ENCODE peak calls at places on chromosomes 1 and 21, in four cellular contexts. P is endothelial cell of umbilical vein, G is neural progenitor cell, B is PC-3. J is an unnamed sample. For H3K9me3, the result is how much of the 10 kb centered on the place peaks cover.

GRCh38 chr1:199698222-199698621 is 329.3 kb upstream of the NR5A2 start:
- DNase-seq in P (no peak), B (no peak), G (no peak), J (no peak)

GRCh38 chr1:159079518-159079917 is 3.0 kb upstream of the AIM2 start:
- DNase-seq in B (no peak), P (no peak), G (no peak), J (peak)

GRCh38 chr1:228030451-228031201 is 23.8 kb downstream of the WNT3A start:
- DNase-seq in G (no peak), P (no peak), B (no peak), J (no peak)

GRCh38 chr1:231052777-231053176 is 12.7 kb upstream of the FAM89A start:
- DNase-seq in G (no peak), P (no peak), B (no peak), J (no peak)

GRCh38 chr1:202658766-202659165 is 51.5 kb downstream of the SYT2 start:
- DNase-seq in B (no peak), P (no peak), G (no peak), J (no peak)

GRCh38 chr1:160296036-160296435 is 11.1 kb upstream of the PEX19 start:
- DNase-seq in G (no peak), P (no peak), B (no peak), J (no peak)

GRCh38 chr1:34372891-34373290 is 196.2 kb downstream of the C1orf94 start:
- DNase-seq in P (no peak), B (no peak), G (no peak), J (no peak)

GRCh38 chr1:15895233-15895632 is 47.7 kb downstream of the SPEN start:
- DNase-seq in G (no peak), B (no peak), P (no peak), J (no peak)

GRCh38 chr1:211420845-211421454 is 71.0 kb downstream of the RD3 start:
- DNase-seq in P (no peak), G (no peak), B (no peak), J (no peak)

GRCh38 chr1:228454238-228454637 is 32.9 kb upstream of the RNF187 start:
- DNase-seq in G (no peak), P (no peak), B (no peak), J (no peak)

GRCh38 chr1:12316331-12316730 is 86.5 kb downstream of the VPS13D start:
- DNase-seq in G (no peak), B (no peak), P (no peak), J (no peak)

GRCh38 chr1:159941139-159941866 is 4.1 kb downstream of the IGSF9 start:
- DNase-seq in G (peak), B (no peak), P (no peak), J (no peak)

GRCh38 chr1:31529999-31530705 is 46.2 kb upstream of the TINAGL1 start:
- DNase-seq in B (no peak), P (no peak), G (no peak), J (peak)

GRCh38 chr21:31107871-31108270 is 69.6 kb upstream of the KRTAP19-8 start:
- DNase-seq in P (no peak), G (no peak), B (no peak), J (no peak)

GRCh38 chr1:40760984-40761383 is 22.6 kb upstream of the KCNQ4 start:
- DNase-seq in P (no peak), G (no peak), B (no peak), J (no peak)

GRCh38 chr1:21818661-21819060 is 6.6 kb downstream of the LDLRAD2 start:
- DNase-seq in B (peak), P (no peak), G (peak), J (no peak)

GRCh38 chr1:180248731-180249681 is 18.9 kb downstream of the LHX4 start:
- DNase-seq in B (no peak), G (peak), P (no peak), J (no peak)

GRCh38 chr1:22217811-22218460 is 75.0 kb upstream of the WNT4 start:
- DNase-seq in G (no peak), B (no peak), P (no peak), J (no peak)

GRCh38 chr1:151443846-151444790 is 15.2 kb downstream of the POGZ start:
- DNase-seq in B (peak), G (peak), P (peak), J (peak)

GRCh38 chr1:154403300-154403943 is 1.7 kb upstream of the IL6R start:
- DNase-seq in B (no peak), P (no peak), G (no peak), J (no peak)

GRCh38 chr1:81681570-81681969 is 119.2 kb upstream of the ADGRL2 start:
- DNase-seq in G (no peak), B (peak), P (peak), J (peak)

GRCh38 chr1:46718340-46718726 is 581 bp downstream of the EFCAB14 start:
- DNase-seq in B (no peak), G (no peak), P (no peak), J (no peak)

GRCh38 chr1:66571789-66572188 is 37.8 kb downstream of the SGIP1 start:
- DNase-seq in G (no peak), B (peak), P (no peak), J (peak)

GRCh38 chr21:26515257-26515656 is 57.8 kb downstream of the CYYR1 start:
- DNase-seq in P (no peak), G (no peak), B (no peak), J (no peak)

GRCh38 chr1:113830039-113830438 is 17.8 kb upstream of the RSBN1 start:
- DNase-seq in G (no peak), P (no peak), B (peak), J (peak)

GRCh38 chr1:91712393-91712792 is 173.6 kb downstream of the TGFBR3 start:
- DNase-seq in B (no peak), P (no peak), G (no peak), J (no peak)

GRCh38 chr1:19646366-19646765 is 2.3 kb downstream of the NBL1 start:
- DNase-seq in P (no peak), B (peak), G (no peak), J (peak)

GRCh38 chr21:46098303-46099141 is 610 bp downstream of the COL6A2 start:
- DNase-seq in B (no peak), P (no peak), G (peak), J (no peak)

GRCh38 chr1:56034847-56035483 is 544.4 kb downstream of the PLPP3 start:
- DNase-seq in G (no peak), B (no peak), P (peak), J (no peak)

GRCh38 chr1:27402349-27402754 is 9.9 kb downstream of the GPR3 start:
- DNase-seq in G (peak), B (peak), P (peak), J (peak)

GRCh38 chr1:156896490-156897033 is 3.0 kb downstream of the PEAR1 start:
- DNase-seq in P (peak), G (peak), B (peak), J (peak)

GRCh38 chr1:46175243-46175642 is 356 bp downstream of the TSPAN1 start:
- DNase-seq in P (no peak), B (no peak), G (no peak), J (no peak)

GRCh38 chr1:56123421-56123820 is 455.9 kb downstream of the PLPP3 start:
- DNase-seq in G (no peak), B (no peak), P (no peak), J (peak)

GRCh38 chr1:221897312-221897711 is 155.4 kb upstream of the DUSP10 start:
- DNase-seq in P (no peak), B (peak), G (no peak), J (peak)

GRCh38 chr1:94715311-94715710 is 104.8 kb upstream of the SLC44A3 start:
- DNase-seq in B (no peak), P (no peak), G (no peak), J (no peak)

GRCh38 chr1:94714552-94714951 is 105.6 kb upstream of the SLC44A3 start:
- DNase-seq in B (no peak), P (no peak), G (no peak), J (no peak)

GRCh38 chr1:94713472-94714141 is 106.5 kb upstream of the SLC44A3 start:
- DNase-seq in B (peak), P (no peak), G (no peak), J (peak)

GRCh38 chr1:94716966-94717365 is 103.2 kb upstream of the SLC44A3 start:
- DNase-seq in B (no peak), G (no peak), P (no peak), J (no peak)

GRCh38 chr1:94714152-94714551 is 106.0 kb upstream of the SLC44A3 start:
- DNase-seq in G (no peak), B (no peak), P (no peak), J (no peak)
- H3K27ac ChIP-seq in G (no peak), B (no peak), P (no peak), J (peak)

GRCh38 chr21:13854638-13855037 is 245.1 kb downstream of the POTED start:
- DNase-seq in P (no peak), B (no peak), G (no peak), J (no peak)
- H3K9me3 ChIP-seq in P (under half), B (under half), G (under half), J (under half)

GRCh38 chr1:183379951-183380350 is 38.2 kb downstream of the NMNAT2 start:
- DNase-seq in P (no peak), B (no peak), G (no peak), J (no peak)
- TF ChIP-seq EZH2 in P (no peak), B (no peak), G (no peak), J (no peak)

GRCh38 chr1:37092937-37093336 is 58.6 kb upstream of the GRIK3 start:
- DNase-seq in G (no peak), B (no peak), P (no peak), J (no peak)
- H3K27ac ChIP-seq in G (no peak), B (no peak), P (no peak), J (no peak)

GRCh38 chr1:173469656-173470055 is 7.5 kb upstream of the PRDX6 start:
- DNase-seq in G (no peak), P (no peak), B (no peak), J (no peak)
- H3K9me3 ChIP-seq in G (under half), P (under half), B (under half), J (under half)

GRCh38 chr1:110150330-110151174 is at the start of gene SLC6A17:
- DNase-seq in G (peak), B (no peak), P (peak), J (peak)
- TF ChIP-seq EZH2 in G (peak), B (no peak), P (peak), J (no peak)

GRCh38 chr1:223143760-223144248 is 756 bp upstream of the TLR5 start:
- DNase-seq in G (no peak), B (no peak), P (no peak), J (no peak)
- H3K27ac ChIP-seq in G (no peak), B (no peak), P (no peak), J (no peak)

GRCh38 chr1:4022715-4023114 is 122.6 kb upstream of the C1orf174 start:
- DNase-seq in P (no peak), G (no peak), B (no peak), J (no peak)
- H3K9me3 ChIP-seq in P (under half), G (under half), B (under half), J (under half)

J was measured in mammary epithelial cell.